ENCODE peak calls at places on chromosomes 1 and 21, in ten cellular contexts. Z is cardiac fibroblast; U is CD4-positive, CD25-positive, alpha-beta regulatory T cell; K is DND-41; R is HL-60; G is pancreas; W is AG04450; D is fibroblast of pulmonary artery; M is bronchial epithelial cell; N is testis. Q is an unnamed sample.

GRCh38 chr1:115057661-115058249 is 28.1 kb downstream of the TSHB start:
- DNase-seq in Z (no peak), U (no peak), K (no peak), R (no peak), G (no peak), W (no peak), D (no peak), M (no peak), N (no peak), Q (no peak)

GRCh38 chr1:207698822-207699483 is 52.9 kb upstream of the CD46 start:
- DNase-seq in Z (peak), U (peak), K (peak), R (peak), G (no peak), W (peak), D (peak), M (peak), N (peak), Q (peak)

GRCh38 chr1:37028981-37029617 is 5.2 kb downstream of the GRIK3 start:
- DNase-seq in Z (no peak), U (no peak), K (no peak), R (no peak), G (no peak), W (no peak), D (no peak), M (peak), N (peak), Q (no peak)

GRCh38 chr1:15956150-15956549 is 19.8 kb downstream of the ZBTB17 start:
- DNase-seq in Z (peak), U (no peak), K (no peak), R (no peak), G (no peak), W (no peak), D (no peak), M (peak), N (no peak), Q (no peak)

GRCh38 chr1:35691571-35692220 is 27.0 kb downstream of the C1orf216 start:
- DNase-seq in Z (no peak), U (no peak), K (no peak), R (no peak), G (no peak), W (no peak), D (no peak), M (no peak), N (no peak), Q (no peak)

GRCh38 chr1:183198463-183198862 is 12.4 kb downstream of the LAMC2 start:
- DNase-seq in Z (peak), U (no peak), K (no peak), R (no peak), G (no peak), W (peak), D (peak), M (peak), N (peak), Q (no peak)

GRCh38 chr1:36384542-36385409 is 948 bp downstream of the STK40 start:
- DNase-seq in Z (peak), U (peak), K (peak), R (peak), G (peak), W (no peak), D (peak), M (peak), N (peak), Q (peak)

GRCh38 chr1:245133995-245134715 is 20.6 kb upstream of the KIF26B start:
- DNase-seq in Z (no peak), U (no peak), K (no peak), R (no peak), G (no peak), W (no peak), D (no peak), M (no peak), N (peak), Q (no peak)

GRCh38 chr1:171252482-171252881 is 4.2 kb downstream of the FMO1 start:
- DNase-seq in Z (no peak), U (peak), K (peak), R (no peak), G (no peak), W (no peak), D (no peak), M (no peak), N (no peak), Q (no peak)

GRCh38 chr1:184861755-184862336 is 107.2 kb upstream of the EDEM3 start:
- DNase-seq in Z (no peak), U (no peak), K (no peak), R (no peak), G (peak), W (no peak), D (no peak), M (no peak), N (no peak), Q (no peak)

GRCh38 chr1:58996341-58997059 is 212.7 kb upstream of the JUN start:
- DNase-seq in Z (no peak), U (peak), K (no peak), R (no peak), G (no peak), W (no peak), D (no peak), M (no peak), N (no peak), Q (no peak)

GRCh38 chr1:3001471-3002348 is 19.6 kb upstream of the ACTRT2 start:
- DNase-seq in Z (no peak), U (no peak), K (no peak), R (no peak), G (no peak), W (no peak), D (no peak), M (no peak), N (no peak), Q (no peak)

GRCh38 chr1:219500327-219500897 is 112.5 kb downstream of the ZC3H11B start:
- DNase-seq in Z (no peak), U (no peak), K (no peak), R (no peak), G (no peak), W (no peak), D (no peak), M (no peak), N (no peak), Q (no peak)

GRCh38 chr1:103284270-103284669 is 175.9 kb upstream of the COL11A1 start:
- DNase-seq in Z (peak), U (no peak), K (no peak), R (no peak), G (no peak), W (no peak), D (peak), M (no peak), N (no peak), Q (peak)

GRCh38 chr1:205521646-205522150 is 17.2 kb downstream of the CDK18 start:
- DNase-seq in Z (no peak), U (no peak), K (no peak), R (no peak), G (peak), W (no peak), D (no peak), M (no peak), N (no peak), Q (no peak)

GRCh38 chr1:4634156-4634792 is 20.1 kb upstream of the AJAP1 start:
- DNase-seq in Z (no peak), U (no peak), K (no peak), R (no peak), G (no peak), W (no peak), D (no peak), M (no peak), N (no peak), Q (no peak)

GRCh38 chr1:229781453-229781852 is 155.4 kb downstream of the URB2 start:
- DNase-seq in Z (no peak), U (no peak), K (no peak), R (no peak), G (peak), W (no peak), D (no peak), M (no peak), N (no peak), Q (no peak)

GRCh38 chr1:172394167-172394751 is 26.2 kb upstream of the C1orf105 start:
- DNase-seq in Z (no peak), U (peak), K (peak), R (no peak), G (no peak), W (no peak), D (no peak), M (peak), N (no peak), Q (no peak)

GRCh38 chr1:156510709-156511108 is 10.1 kb upstream of the MEF2D start:
- DNase-seq in Z (peak), U (no peak), K (no peak), R (no peak), G (peak), W (peak), D (peak), M (peak), N (peak), Q (no peak)

GRCh38 chr1:100941580-100942216 is 45.8 kb downstream of the SLC30A7 start:
- DNase-seq in Z (no peak), U (no peak), K (no peak), R (no peak), G (no peak), W (no peak), D (no peak), M (no peak), N (no peak), Q (no peak)

GRCh38 chr1:169634145-169634544 is 4.2 kb upstream of the SELP start:
- DNase-seq in Z (no peak), U (no peak), K (no peak), R (no peak), G (no peak), W (no peak), D (no peak), M (no peak), N (no peak), Q (no peak)

GRCh38 chr1:248268178-248268577 is 9.6 kb downstream of the OR2T33 start:
- DNase-seq in Z (no peak), U (no peak), K (no peak), R (no peak), G (no peak), W (no peak), D (no peak), M (no peak), N (no peak), Q (no peak)

GRCh38 chr21:36207577-36208320 is 51.1 kb downstream of the DOP1B start:
- DNase-seq in Z (no peak), U (no peak), K (no peak), R (no peak), G (no peak), W (no peak), D (peak), M (peak), N (no peak), Q (no peak)

GRCh38 chr21:31491617-31492016 is 147.6 kb upstream of the TIAM1 start:
- DNase-seq in Z (no peak), U (no peak), K (no peak), R (no peak), G (no peak), W (no peak), D (no peak), M (no peak), N (no peak), Q (no peak)

GRCh38 chr21:44527983-44528633 is 11.9 kb downstream of the KRTAP10-1 start:
- DNase-seq in Z (no peak), U (no peak), K (no peak), R (no peak), G (peak), W (no peak), D (no peak), M (no peak), N (no peak), Q (no peak)

GRCh38 chr21:27269646-27270045 is 302.8 kb upstream of the ADAMTS5 start:
- DNase-seq in Z (peak), U (no peak), K (no peak), R (peak), G (no peak), W (peak), D (peak), M (peak), N (no peak), Q (no peak)

GRCh38 chr21:43308511-43309283 is 118.2 kb downstream of the SIK1 start:
- DNase-seq in Z (no peak), U (no peak), K (no peak), R (no peak), G (no peak), W (no peak), D (no peak), M (no peak), N (no peak), Q (no peak)

GRCh38 chr1:25432749-25433388 is 2.2 kb downstream of the MACO1 start:
- DNase-seq in Z (no peak), U (no peak), K (no peak), R (no peak), G (no peak), W (no peak), D (no peak), M (no peak), N (no peak), Q (no peak)

GRCh38 chr1:239308701-239309333 is 77.6 kb upstream of the CHRM3 start:
- DNase-seq in Z (peak), U (peak), K (peak), R (peak), G (peak), W (no peak), D (no peak), M (peak), N (peak), Q (peak)

GRCh38 chr1:117607471-117607870 is 1.6 kb downstream of the TENT5C start:
- DNase-seq in Z (peak), U (peak), K (peak), R (peak), G (no peak), W (no peak), D (no peak), M (peak), N (no peak), Q (peak)

GRCh38 chr1:167082511-167083027 is 7.6 kb downstream of the GPA33 start:
- DNase-seq in Z (no peak), U (no peak), K (no peak), R (peak), G (no peak), W (no peak), D (no peak), M (peak), N (no peak), Q (no peak)

GRCh38 chr1:62712625-62713243 is 24.5 kb upstream of the DOCK7 start:
- DNase-seq in Z (no peak), U (no peak), K (no peak), R (no peak), G (no peak), W (no peak), D (no peak), M (peak), N (no peak), Q (no peak)

GRCh38 chr21:29601072-29601471 is 302.4 kb downstream of the BACH1 start:
- DNase-seq in Z (no peak), U (no peak), K (no peak), R (no peak), G (no peak), W (no peak), D (no peak), M (no peak), N (no peak), Q (no peak)

GRCh38 chr1:17429183-17429582 is 10.3 kb downstream of the RCC2 start:
- DNase-seq in Z (no peak), U (no peak), K (no peak), R (peak), G (no peak), W (no peak), D (no peak), M (no peak), N (no peak), Q (no peak)

DNA sequence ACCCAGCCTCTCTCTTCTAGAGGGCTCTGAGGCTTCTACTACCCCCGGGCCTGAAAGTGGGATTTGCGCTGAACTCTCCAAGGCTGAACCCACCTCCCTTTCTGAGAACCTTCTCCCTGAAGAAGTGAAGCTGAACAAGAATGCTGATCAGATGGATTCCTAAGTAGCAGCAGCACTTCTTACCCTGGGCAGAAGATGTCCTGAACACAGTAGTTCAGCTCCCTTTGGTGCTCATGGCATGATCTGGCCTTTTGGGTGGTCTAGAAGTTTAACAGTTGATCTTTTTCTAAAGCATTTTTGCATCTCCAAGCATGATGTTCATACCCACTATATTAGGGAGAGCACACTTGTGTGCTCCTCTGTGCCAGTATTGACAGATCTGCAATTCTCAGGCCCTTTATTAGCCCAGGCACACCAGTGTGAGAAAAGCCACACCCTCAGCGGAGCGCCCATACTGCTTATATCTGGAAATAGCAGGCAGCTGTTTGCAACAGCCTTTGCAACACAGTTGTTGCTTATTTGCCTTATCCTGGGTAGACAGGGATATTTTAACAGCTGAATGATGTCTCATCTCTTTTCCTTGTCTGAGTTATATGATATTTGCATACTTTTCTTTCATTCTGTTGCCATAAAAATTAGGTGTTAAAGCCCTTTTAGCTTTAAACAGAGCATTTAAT is 34.2 kb downstream of the CNN3 start:
- DNase-seq in Z (no peak), U (no peak), K (no peak), R (no peak), G (no peak), W (no peak), D (no peak), M (no peak), N (no peak), Q (no peak)
- H3K4me3 ChIP-seq in Z (no peak), U (no peak), K (no peak), R (no peak), G (no peak), W (no peak), D (no peak), M (no peak), N (no peak), Q (no peak)

DNA sequence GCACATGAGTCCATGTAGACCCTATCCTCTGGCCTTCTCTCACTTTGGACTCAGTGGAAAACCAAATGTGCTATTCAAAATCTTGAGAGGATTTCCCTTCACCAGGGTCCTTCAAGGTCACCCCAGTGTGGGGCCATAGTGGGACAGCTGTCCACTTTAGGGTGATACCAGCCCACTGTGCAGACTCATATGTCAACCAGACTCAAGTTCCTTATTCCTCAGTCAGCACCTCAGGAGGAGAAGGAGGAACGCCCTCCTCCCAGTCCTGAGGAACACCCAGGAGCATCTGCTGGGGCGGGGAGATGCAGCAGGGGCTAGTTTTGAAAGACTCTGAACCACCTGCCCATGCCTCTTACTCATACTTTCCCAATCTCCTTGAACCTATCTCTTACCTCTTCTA is 340.9 kb downstream of the MATN1 start:
- DNase-seq in Z (no peak), U (no peak), K (no peak), R (no peak), G (no peak), W (no peak), D (no peak), M (no peak), N (no peak), Q (no peak)
- H3K4me3 ChIP-seq in Z (no peak), U (no peak), K (no peak), R (no peak), G (no peak), W (no peak), D (no peak), M (no peak), N (no peak), Q (no peak)

GRCh38 chr1:56696663-56697062 is 51.5 kb downstream of the PRKAA2 start:
- DNase-seq in Z (no peak), U (no peak), K (no peak), R (no peak), G (no peak), W (no peak), D (no peak), M (peak), N (no peak), Q (no peak)
- H3K4me3 ChIP-seq in Z (no peak), U (no peak), K (no peak), R (no peak), G (no peak), W (no peak), D (no peak), M (no peak), N (no peak), Q (no peak)

DNA sequence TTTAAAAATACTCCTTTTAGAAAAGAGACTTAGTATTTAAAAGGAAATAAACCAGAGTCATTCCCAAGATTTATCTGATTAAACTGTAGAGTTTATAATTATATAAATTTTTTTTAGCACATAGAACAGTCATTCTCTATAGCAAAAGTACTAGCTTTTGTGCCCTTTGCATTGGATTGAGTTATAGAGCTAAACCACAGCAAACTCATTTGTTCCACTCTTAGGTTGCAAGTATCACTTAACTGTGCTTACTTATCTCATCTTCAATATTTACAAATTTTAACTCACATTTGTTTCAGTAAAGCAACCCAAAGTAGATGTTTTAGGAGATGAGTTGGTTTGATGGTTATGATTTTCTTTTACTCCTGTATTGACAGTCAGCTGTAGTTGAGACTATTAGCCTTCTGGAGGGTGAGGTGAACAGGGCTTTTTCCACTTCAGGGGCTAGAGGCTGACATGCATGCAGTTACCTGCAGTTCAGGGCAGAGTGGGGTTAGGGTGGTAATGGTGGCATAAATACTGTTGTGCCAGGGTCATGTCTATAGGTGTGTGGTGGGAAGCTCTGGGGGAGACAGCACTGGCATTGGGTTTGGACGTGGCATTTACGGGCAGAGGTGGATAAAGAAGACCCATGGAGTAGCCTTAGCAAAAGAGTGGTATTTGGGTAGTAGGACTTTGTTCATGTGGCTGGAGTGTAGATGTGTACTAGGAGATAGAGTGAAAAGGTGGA is 42.1 kb downstream of the DYRK1A start:
- DNase-seq in Z (no peak), U (no peak), K (no peak), R (no peak), G (no peak), W (no peak), D (no peak), M (no peak), N (no peak), Q (no peak)
- H3K4me3 ChIP-seq in Z (no peak), U (peak), K (no peak), R (no peak), G (no peak), W (no peak), D (no peak), M (no peak), N (no peak), Q (no peak)

DNA sequence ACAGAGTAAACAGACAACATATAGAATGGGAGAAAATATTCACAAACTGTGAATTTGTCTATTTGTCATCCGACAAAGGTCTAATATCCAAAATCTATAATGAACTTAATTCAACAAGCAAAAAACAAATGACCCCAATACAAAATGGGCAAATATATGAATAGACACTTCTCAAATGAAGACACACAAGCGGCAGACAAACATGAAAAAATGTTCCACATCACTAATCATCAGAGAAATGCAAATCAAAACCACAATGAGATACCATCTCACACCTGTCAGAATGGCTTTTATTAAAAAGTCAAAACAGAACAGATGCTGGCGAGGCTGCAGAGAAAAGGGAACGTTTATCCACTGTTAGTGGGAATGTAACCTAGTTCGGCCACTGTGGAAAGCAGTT is 72.7 kb downstream of the SMYD3 start:
- DNase-seq in Z (no peak), U (no peak), K (no peak), R (no peak), G (no peak), W (no peak), D (no peak), M (no peak), N (no peak), Q (no peak)
- H3K4me3 ChIP-seq in Z (no peak), U (no peak), K (no peak), R (no peak), G (no peak), W (no peak), D (no peak), M (no peak), N (no peak), Q (no peak)

GRCh38 chr1:38577937-38578443 is 281.6 kb downstream of the RRAGC start:
- DNase-seq in Z (no peak), U (no peak), K (no peak), R (no peak), G (no peak), W (no peak), D (no peak), M (no peak), N (no peak), Q (no peak)
- H3K4me3 ChIP-seq in Z (no peak), U (no peak), K (no peak), R (no peak), G (no peak), W (no peak), D (no peak), M (no peak), N (peak), Q (peak)

Q was measured in A673.